ENCODE peak calls at places on chromosomes 4 and X, in five cellular contexts. I is CD4-positive, alpha-beta memory T cell; U is LNCaP clone FGC; E is uterus; G is RPMI7951. A is an unnamed sample.

GRCh38 chr4:186854256-186854655 is 130.6 kb upstream of the FAT1 start:
- DNase-seq in I (no peak), U (no peak), E (no peak), G (peak), A (peak)

GRCh38 chrX:18596096-18596495 is 75.8 kb downstream of the RS1 start:
- DNase-seq in I (no peak), U (no peak), E (no peak), G (no peak), A (no peak)

GRCh38 chr4:18691431-18692200 is 670.1 kb upstream of the LCORL start:
- DNase-seq in I (no peak), U (no peak), E (peak), G (no peak), A (no peak)

GRCh38 chrX:88830113-88830512 is 83.1 kb downstream of the CPXCR1 start:
- DNase-seq in I (no peak), U (no peak), E (no peak), G (no peak), A (no peak)

GRCh38 chrX:101462892-101463291 is 22.4 kb upstream of the ARMCX4 start:
- DNase-seq in I (no peak), U (no peak), E (no peak), G (peak), A (peak)

GRCh38 chr4:179666226-179666625 is 2224.0 kb upstream of the AGA start:
- DNase-seq in I (no peak), U (no peak), E (no peak), G (no peak), A (no peak)

GRCh38 chr4:37601527-37601926 is 84.6 kb downstream of the RELL1 start:
- DNase-seq in I (no peak), U (no peak), E (no peak), G (peak), A (peak)

GRCh38 chr4:91212140-91212681 is 1085.0 kb downstream of the CCSER1 start:
- DNase-seq in I (no peak), U (no peak), E (no peak), G (no peak), A (no peak)

GRCh38 chr4:87044511-87045369 is 109.9 kb downstream of the AFF1 start:
- DNase-seq in I (no peak), U (no peak), E (no peak), G (no peak), A (no peak)

GRCh38 chr4:78581626-78582025 is 30.1 kb downstream of the ANXA3 start:
- DNase-seq in I (no peak), U (no peak), E (no peak), G (no peak), A (no peak)

GRCh38 chr4:34181891-34182290 is 2062.4 kb downstream of the ARAP2 start:
- DNase-seq in I (no peak), U (no peak), E (no peak), G (peak), A (peak)

GRCh38 chr4:1354136-1354982 is 7.4 kb downstream of the UVSSA start:
- DNase-seq in I (no peak), U (no peak), E (no peak), G (no peak), A (no peak)

GRCh38 chr4:122099896-122100295 is 52.2 kb upstream of the BLTP1 start:
- DNase-seq in I (no peak), U (no peak), E (no peak), G (no peak), A (peak)

GRCh38 chr4:1375051-1375721 is 28.2 kb downstream of the UVSSA start:
- DNase-seq in I (no peak), U (no peak), E (no peak), G (no peak), A (no peak)

GRCh38 chr4:90616711-90617110 is 489.5 kb downstream of the CCSER1 start:
- DNase-seq in I (no peak), U (no peak), E (no peak), G (no peak), A (no peak)

GRCh38 chr4:120156115-120156718 is 89.6 kb upstream of the MAD2L1 start:
- DNase-seq in I (peak), U (peak), E (no peak), G (peak), A (peak)

GRCh38 chr4:996030-996993 is 3.1 kb upstream of the SLC26A1 start:
- DNase-seq in I (no peak), U (no peak), E (no peak), G (no peak), A (no peak)

GRCh38 chr4:173802714-173803022 is 272.6 kb upstream of the HAND2 start:
- DNase-seq in I (no peak), U (no peak), E (no peak), G (no peak), A (no peak)

GRCh38 chr4:186724861-186725419 is 1.3 kb upstream of the FAT1 start:
- DNase-seq in I (no peak), U (no peak), E (no peak), G (peak), A (peak)

GRCh38 chrX:7233632-7234406 is 85.9 kb upstream of the PUDP start:
- DNase-seq in I (no peak), U (no peak), E (no peak), G (no peak), A (peak)

GRCh38 chr4:113057891-113058290 is 8.4 kb downstream of the ANK2 start:
- DNase-seq in I (no peak), U (no peak), E (no peak), G (peak), A (no peak)

GRCh38 chr4:176534566-176534965 is 214.8 kb downstream of the SPCS3 start:
- DNase-seq in I (no peak), U (no peak), E (no peak), G (peak), A (peak)

GRCh38 chr4:73451404-73451803 is 15.4 kb downstream of the AFP start:
- DNase-seq in I (no peak), U (no peak), E (no peak), G (peak), A (peak)

GRCh38 chr4:2303686-2304320 is 41.9 kb upstream of the MXD4 start:
- DNase-seq in I (no peak), U (no peak), E (no peak), G (no peak), A (no peak)

GRCh38 chr4:5157721-5158390 is 106.6 kb downstream of the STK32B start:
- DNase-seq in I (no peak), U (no peak), E (no peak), G (no peak), A (peak)

GRCh38 chr4:186472948-186473347 is 82.4 kb downstream of the MTNR1A start:
- DNase-seq in I (no peak), U (peak), E (no peak), G (peak), A (peak)

GRCh38 chr4:4985844-4986243 is 33.4 kb downstream of the CYTL1 start:
- DNase-seq in I (no peak), U (no peak), E (no peak), G (peak), A (peak)

GRCh38 chr4:105194328-105195231 is 47.9 kb downstream of the TET2 start:
- DNase-seq in I (no peak), U (no peak), E (no peak), G (no peak), A (peak)

GRCh38 chrX:11472381-11472780 is 179.2 kb downstream of the AMELX start:
- DNase-seq in I (no peak), U (no peak), E (no peak), G (no peak), A (no peak)

GRCh38 chr4:160546201-160546600 is 1443.3 kb downstream of the RAPGEF2 start:
- DNase-seq in I (no peak), U (no peak), E (no peak), G (no peak), A (no peak)

GRCh38 chr4:76630748-76631147 is 195.7 kb downstream of the SHROOM3 start:
- DNase-seq in I (no peak), U (no peak), E (no peak), G (no peak), A (peak)

GRCh38 chr4:125582302-125582701 is 267.5 kb downstream of the FAT4 start:
- DNase-seq in I (no peak), U (no peak), E (no peak), G (no peak), A (peak)

GRCh38 chr4:165621983-165622382 is 243.2 kb downstream of the CPE start:
- DNase-seq in I (no peak), U (no peak), E (no peak), G (no peak), A (no peak)

GRCh38 chr4:101222156-101222845 is 125.0 kb downstream of the PPP3CA start:
- DNase-seq in I (no peak), U (no peak), E (no peak), G (no peak), A (no peak)

GRCh38 chr4:19177616-19178015 is 1074.1 kb upstream of the SLIT2 start:
- DNase-seq in I (no peak), U (no peak), E (no peak), G (peak), A (peak)

GRCh38 chr4:98716796-98717195 is 58.4 kb upstream of the TSPAN5 start:
- DNase-seq in I (no peak), U (no peak), E (no peak), G (no peak), A (no peak)

GRCh38 chrX:45894864-45895645 is 650.2 kb downstream of the ZNF674 start:
- DNase-seq in I (no peak), U (no peak), E (no peak), G (no peak), A (no peak)

A was measured in EH.